ENCODE peak calls at places on chromosomes 3 and 15, in five cellular contexts. T is H54; M is activated T-cell treated with anti-CD3 and anti-CD28 coated beads, Interleukin-2, amount 50 U/mL, for 72 hours; X is endothelial cell; S is mucosa of gallbladder. B is an unnamed sample.

GRCh38 chr15:66691727-66692126 is 10.3 kb upstream of the SMAD6 start:
- DNase-seq in S (no peak), M (no peak), X (no peak), T (no peak), B (no peak)

GRCh38 chr15:69386284-69386683 is 27.9 kb upstream of the KIF23 start:
- DNase-seq in X (no peak), M (no peak), S (no peak), T (no peak), B (no peak)

GRCh38 chr15:61155741-61156700 is 73.1 kb downstream of the RORA start:
- DNase-seq in S (no peak), M (no peak), X (no peak), T (no peak), B (peak)

GRCh38 chr15:90004671-90005070 is 3.5 kb downstream of the ZNF710 start:
- DNase-seq in X (no peak), S (no peak), T (peak), M (peak), B (no peak)

GRCh38 chr3:75886971-75887526 is 101.7 kb upstream of the ZNF717 start:
- DNase-seq in S (no peak), X (no peak), M (no peak), T (no peak), B (no peak)

GRCh38 chr15:36449084-36449661 is 130.3 kb upstream of the CDIN1 start:
- DNase-seq in M (no peak), X (no peak), T (peak), S (no peak), B (no peak)

GRCh38 chr3:78496458-78496857 is 1271.3 kb downstream of the ROBO1 start:
- DNase-seq in T (no peak), S (no peak), M (no peak), X (no peak), B (peak)

GRCh38 chr3:8603115-8603710 is 41.4 kb downstream of the SSUH2 start:
- DNase-seq in T (no peak), S (no peak), X (no peak), M (no peak), B (no peak)

GRCh38 chr3:184737641-184738518 is 26.0 kb upstream of the MAGEF1 start:
- DNase-seq in M (no peak), S (peak), X (no peak), T (peak), B (no peak)

GRCh38 chr3:146465713-146466465 is 3.5 kb downstream of the PLSCR2 start:
- DNase-seq in S (no peak), X (no peak), T (no peak), M (no peak), B (no peak)

GRCh38 chr3:182621435-182622240 is 171.7 kb upstream of the ATP11B start:
- DNase-seq in S (no peak), T (no peak), M (no peak), X (no peak), B (peak)

GRCh38 chr3:112298781-112299180 is 4.8 kb upstream of the SLC9C1 start:
- DNase-seq in T (no peak), X (no peak), S (no peak), M (no peak), B (no peak)

GRCh38 chr15:32730677-32731654 is 13.2 kb downstream of the GREM1 start:
- DNase-seq in X (peak), T (no peak), S (peak), M (no peak), B (peak)

GRCh38 chr3:11717301-11717700 is 73.6 kb upstream of the VGLL4 start:
- DNase-seq in S (no peak), X (no peak), T (peak), M (no peak), B (peak)

GRCh38 chr3:33006571-33007286 is 55.3 kb downstream of the CCR4 start:
- DNase-seq in M (no peak), T (no peak), X (no peak), S (no peak), B (no peak)

GRCh38 chr3:64974401-64974800 is 286.6 kb upstream of the ADAMTS9 start:
- DNase-seq in T (no peak), X (no peak), M (no peak), S (no peak), B (no peak)

GRCh38 chr3:66747251-66747650 is 246.4 kb upstream of the LRIG1 start:
- DNase-seq in S (no peak), M (no peak), T (no peak), X (no peak), B (peak)

GRCh38 chr3:134333522-134334181 is 40.6 kb downstream of the AMOTL2 start:
- DNase-seq in S (no peak), M (no peak), X (no peak), T (no peak), B (no peak)

GRCh38 chr3:141336672-141337522 is 31.4 kb upstream of the ZBTB38 start:
- DNase-seq in T (peak), M (no peak), S (peak), X (no peak), B (no peak)

GRCh38 chr3:166322394-166322793 is 485.2 kb upstream of the BCHE start:
- DNase-seq in T (no peak), X (no peak), M (no peak), S (no peak), B (no peak)

GRCh38 chr3:189898559-189899153 is 222.0 kb downstream of the P3H2 start:
- DNase-seq in S (no peak), T (no peak), X (no peak), M (no peak), B (no peak)

GRCh38 chr3:46006646-46007045 is 11.0 kb upstream of the FYCO1 start:
- DNase-seq in T (no peak), S (no peak), X (no peak), M (no peak), B (no peak)

GRCh38 chr3:188904670-188905069 is 267.1 kb upstream of the TPRG1 start:
- DNase-seq in S (no peak), T (no peak), M (no peak), X (no peak), B (no peak)

GRCh38 chr3:195407511-195408409 is 35.1 kb downstream of the ACAP2 start:
- DNase-seq in S (no peak), T (no peak), M (peak), X (no peak), B (no peak)

GRCh38 chr3:197454014-197454413 is 101.8 kb downstream of the BDH1 start:
- DNase-seq in T (no peak), S (no peak), M (no peak), X (no peak), B (peak)

GRCh38 chr15:58748040-58748786 is 1.3 kb downstream of the ADAM10 start:
- DNase-seq in S (no peak), X (no peak), M (peak), T (no peak), B (peak)

GRCh38 chr3:170598091-170598502 is 12.2 kb upstream of the SLC7A14 start:
- DNase-seq in T (no peak), X (no peak), M (no peak), S (no peak), B (peak)

GRCh38 chr3:10631224-10631623 is 125.8 kb upstream of the ATP2B2 start:
- DNase-seq in S (no peak), T (no peak), X (no peak), M (no peak), B (no peak)

GRCh38 chr3:29582310-29582709 is 301.4 kb downstream of the RBMS3 start:
- DNase-seq in T (no peak), S (no peak), M (no peak), X (no peak), B (peak)

GRCh38 chr15:32029409-32029861 is 880 bp upstream of the CHRNA7 start:
- DNase-seq in S (no peak), M (no peak), T (no peak), X (peak), B (peak)

GRCh38 chr15:92541197-92542190 is 114.1 kb downstream of the FAM174B start:
- DNase-seq in M (no peak), T (no peak), X (no peak), S (no peak), B (peak)

GRCh38 chr3:135736740-135737139 is 228.8 kb upstream of the PPP2R3A start:
- DNase-seq in X (peak), S (no peak), M (peak), T (no peak), B (no peak)

GRCh38 chr3:37956353-37957184 is 34.0 kb upstream of the VILL start:
- DNase-seq in S (no peak), T (no peak), M (no peak), X (no peak), B (no peak)

GRCh38 chr3:28682126-28682525 is 333.5 kb upstream of the AZI2 start:
- DNase-seq in M (no peak), T (no peak), S (no peak), X (no peak), B (no peak)

GRCh38 chr3:180325958-180326357 is 276.0 kb upstream of the TTC14 start:
- DNase-seq in M (no peak), S (no peak), X (no peak), T (no peak), B (no peak)